ENCODE peak calls at places on chromosomes 1 and 21, in seven cellular contexts. One of them, this sample, is unnamed.

GRCh38 chr1:10360045-10360444 is 38.8 kb upstream of the PGD start:
- DNase-seq in H4: no peak
- DNase-seq in activated gamma-delta T cell treated with anti-CD3 and anti-CD28 coated beads, Interleukin-2, amount 50 U/mL, for 16 hours: no peak
- DNase-seq in A172: no peak
- DNase-seq in psoas muscle: no peak
- DNase-seq in stimulated activated naive CD4-positive, alpha-beta T cell: no peak
- DNase-seq in omental fat pad: no peak
- DNase-seq in this sample: no peak

GRCh38 chr1:29161977-29162376 is 19.7 kb downstream of the SRSF4 start:
- DNase-seq in H4: no peak
- DNase-seq in activated gamma-delta T cell treated with anti-CD3 and anti-CD28 coated beads, Interleukin-2, amount 50 U/mL, for 16 hours: no peak
- DNase-seq in A172: no peak
- DNase-seq in psoas muscle: no peak
- DNase-seq in stimulated activated naive CD4-positive, alpha-beta T cell: no peak
- DNase-seq in omental fat pad: no peak
- DNase-seq in this sample: no peak

GRCh38 chr1:110434946-110435345 is 16.0 kb upstream of the PROK1 start:
- DNase-seq in H4: no peak
- DNase-seq in activated gamma-delta T cell treated with anti-CD3 and anti-CD28 coated beads, Interleukin-2, amount 50 U/mL, for 16 hours: no peak
- DNase-seq in A172: no peak
- DNase-seq in psoas muscle: no peak
- DNase-seq in stimulated activated naive CD4-positive, alpha-beta T cell: no peak
- DNase-seq in omental fat pad: no peak
- DNase-seq in this sample: no peak

GRCh38 chr1:209648931-209649776 is 3.1 kb downstream of the LAMB3 start:
- DNase-seq in H4: peak; percentile 83
- DNase-seq in activated gamma-delta T cell treated with anti-CD3 and anti-CD28 coated beads, Interleukin-2, amount 50 U/mL, for 16 hours: no peak
- DNase-seq in A172: peak; percentile 97
- DNase-seq in psoas muscle: no peak
- DNase-seq in stimulated activated naive CD4-positive, alpha-beta T cell: no peak
- DNase-seq in omental fat pad: no peak
- DNase-seq in this sample: no peak

GRCh38 chr1:39672551-39672947 is 642 bp upstream of the NT5C1A start:
- DNase-seq in H4: no peak
- DNase-seq in activated gamma-delta T cell treated with anti-CD3 and anti-CD28 coated beads, Interleukin-2, amount 50 U/mL, for 16 hours: no peak
- DNase-seq in A172: no peak
- DNase-seq in psoas muscle: no peak
- DNase-seq in stimulated activated naive CD4-positive, alpha-beta T cell: peak; percentile 11
- DNase-seq in omental fat pad: no peak
- DNase-seq in this sample: no peak

GRCh38 chr1:206744683-206745082 is 25.9 kb upstream of the IL19 start:
- DNase-seq in H4: no peak
- DNase-seq in activated gamma-delta T cell treated with anti-CD3 and anti-CD28 coated beads, Interleukin-2, amount 50 U/mL, for 16 hours: no peak
- DNase-seq in A172: no peak
- DNase-seq in psoas muscle: no peak
- DNase-seq in stimulated activated naive CD4-positive, alpha-beta T cell: no peak
- DNase-seq in omental fat pad: no peak
- DNase-seq in this sample: no peak

GRCh38 chr1:198729195-198729863 is 90.5 kb downstream of the PTPRC start:
- DNase-seq in H4: no peak
- DNase-seq in activated gamma-delta T cell treated with anti-CD3 and anti-CD28 coated beads, Interleukin-2, amount 50 U/mL, for 16 hours: no peak
- DNase-seq in A172: no peak
- DNase-seq in psoas muscle: no peak
- DNase-seq in stimulated activated naive CD4-positive, alpha-beta T cell: no peak
- DNase-seq in omental fat pad: no peak
- DNase-seq in this sample: no peak

GRCh38 chr21:14559144-14559543 is 13.0 kb upstream of the SAMSN1 start:
- DNase-seq in H4: no peak
- DNase-seq in activated gamma-delta T cell treated with anti-CD3 and anti-CD28 coated beads, Interleukin-2, amount 50 U/mL, for 16 hours: no peak
- DNase-seq in A172: no peak
- DNase-seq in psoas muscle: no peak
- DNase-seq in stimulated activated naive CD4-positive, alpha-beta T cell: no peak
- DNase-seq in omental fat pad: no peak
- DNase-seq in this sample: no peak

GRCh38 chr1:153968400-153968799 is 698 bp downstream of the CREB3L4 start:
- DNase-seq in H4: no peak
- DNase-seq in activated gamma-delta T cell treated with anti-CD3 and anti-CD28 coated beads, Interleukin-2, amount 50 U/mL, for 16 hours: no peak
- DNase-seq in A172: no peak
- DNase-seq in psoas muscle: no peak
- DNase-seq in stimulated activated naive CD4-positive, alpha-beta T cell: no peak
- DNase-seq in omental fat pad: no peak
- DNase-seq in this sample: no peak

This sample was measured in NK-92 treated with Interleukin-12 subunit alpha and Interleukin-12 subunit beta, amount 100 ng/mL, for 24 hours.